ENCODE peak calls at places on chromosomes 13 and 19, in six cellular contexts. Z is activated CD4-positive, alpha-beta T cell treated with anti-CD3 and anti-CD28 coated beads, Interleukin-2, amount 50 U/mL, for 4 hours; T is neural progenitor cell; J is LHCN-M2; V is caudate nucleus; X is bronchial epithelial cell. R is an unnamed sample.

GRCh38 chr13:66117573-66117972 is 1112.6 kb downstream of the PCDH9 start:
- DNase-seq in X (no peak), Z (no peak), J (no peak), T (no peak), V (no peak), R (no peak)

GRCh38 chr19:39544201-39544903 is 4.4 kb upstream of the EID2 start:
- DNase-seq in Z (no peak), T (no peak), V (no peak), J (peak; percentile 28), X (peak; percentile 60), R (no peak)

GRCh38 chr19:7911509-7912143 is 3.0 kb upstream of the TGFBR3L start:
- DNase-seq in V (no peak), X (no peak), J (no peak), T (no peak), Z (no peak), R (no peak)

GRCh38 chr19:10863107-10863700 is 8.1 kb upstream of the CARM1 start:
- DNase-seq in V (no peak), X (peak; percentile 61), Z (no peak), T (no peak), J (peak; percentile 53), R (no peak)

GRCh38 chr13:112990783-112991182 is 21.8 kb downstream of the MCF2L start:
- DNase-seq in J (no peak), Z (no peak), V (no peak), T (peak; percentile 41), X (no peak), R (no peak)

GRCh38 chr13:44872751-44873150 is 116.5 kb downstream of the NUFIP1 start:
- DNase-seq in Z (no peak), V (no peak), T (no peak), J (no peak), X (no peak), R (no peak)

GRCh38 chr13:110681868-110682550 is 23.9 kb downstream of the CARS2 start:
- DNase-seq in T (no peak), Z (no peak), X (no peak), J (no peak), V (no peak), R (no peak)

GRCh38 chr19:27851543-27852060 is 1361.3 kb downstream of the UQCRFS1 start:
- DNase-seq in T (no peak), J (no peak), Z (no peak), X (no peak), V (no peak), R (no peak)

GRCh38 chr13:103386341-103386740 is 320.1 kb upstream of the SLC10A2 start:
- DNase-seq in J (no peak), T (no peak), V (no peak), X (peak; percentile 28), Z (no peak), R (no peak)

GRCh38 chr13:51827254-51827653 is 17.7 kb downstream of the TMEM272 start:
- DNase-seq in X (no peak), J (no peak), Z (no peak), T (no peak), V (no peak), R (no peak)

GRCh38 chr19:54145541-54146158 is 8.1 kb downstream of the CNOT3 start:
- DNase-seq in V (no peak), X (no peak), J (no peak), Z (no peak), T (no peak), R (no peak)

GRCh38 chr19:15404097-15404779 is 14.6 kb downstream of the AKAP8L start:
- DNase-seq in V (no peak), T (no peak), J (no peak), Z (no peak), X (no peak), R (no peak)

GRCh38 chr13:30529085-30529815 is 63.5 kb upstream of the HMGB1 start:
- DNase-seq in T (no peak), X (no peak), Z (no peak), J (peak; percentile 4), V (no peak), R (no peak)

GRCh38 chr19:49987159-49987698 is 26.3 kb upstream of the SIGLEC11 start:
- DNase-seq in J (peak; percentile 89), T (peak; percentile 99), X (peak; percentile 79), V (no peak), Z (peak; percentile 64), R (peak; percentile 76)

GRCh38 chr19:4967738-4968461 is 1.0 kb upstream of the KDM4B start:
- DNase-seq in Z (no peak), J (peak; percentile 76), X (no peak), T (peak; percentile 27), V (no peak), R (peak; percentile 76)

GRCh38 chr19:50932018-50932689 is 20.7 kb downstream of the KLK5 start:
- DNase-seq in J (no peak), Z (no peak), X (peak; percentile 98), V (no peak), T (no peak), R (no peak)

GRCh38 chr19:6632002-6632621 is 37.8 kb downstream of the TNFSF14 start:
- DNase-seq in T (peak; percentile 86), X (peak; percentile 71), Z (peak; percentile 75), V (peak; percentile 3), J (peak; percentile 63), R (peak; percentile 54)

GRCh38 chr13:100984349-100984748 is 309.8 kb upstream of the TMTC4 start:
- DNase-seq in T (no peak), J (no peak), Z (no peak), V (no peak), X (no peak), R (no peak)

GRCh38 chr19:13796301-13797057 is 1.2 kb downstream of the ZSWIM4 start:
- DNase-seq in J (peak; percentile 91), V (no peak), Z (no peak), X (peak; percentile 94), T (peak; percentile 66), R (peak; percentile 96)

GRCh38 chr13:102729560-102730275 is 34.9 kb upstream of the METTL21C start:
- DNase-seq in Z (no peak), J (peak; percentile 88), X (peak; percentile 94), V (no peak), T (no peak), R (peak; percentile 58)

GRCh38 chr13:110716235-110716505 is 2.7 kb downstream of the ING1 start:
- DNase-seq in T (peak; percentile 57), J (peak; percentile 21), Z (no peak), V (no peak), X (no peak), R (peak; percentile 20)

GRCh38 chr13:113489171-113489548 is 1.4 kb downstream of the DCUN1D2 start:
- DNase-seq in T (peak; percentile 63), X (no peak), J (no peak), Z (no peak), V (no peak), R (peak; percentile 5)

GRCh38 chr19:45524575-45525129 is 17.4 kb downstream of the VASP start:
- DNase-seq in V (peak; percentile 26), T (no peak), Z (no peak), J (no peak), X (no peak), R (no peak)

GRCh38 chr19:51564791-51565190 is 6.3 kb upstream of the ZNF175 start:
- DNase-seq in X (no peak), J (no peak), V (no peak), T (no peak), Z (no peak), R (no peak)

GRCh38 chr19:56601375-56601774 is 6.3 kb downstream of the ZNF71 start:
- DNase-seq in X (peak; percentile 23), Z (no peak), V (no peak), J (peak; percentile 46), T (no peak), R (peak; percentile 7)

GRCh38 chr13:41352935-41353801 is 42.1 kb downstream of the NAA16 start:
- DNase-seq in V (peak; percentile 1), T (peak; percentile 37), Z (peak; percentile 24), J (peak; percentile 85), X (peak; percentile 75), R (peak; percentile 63)

GRCh38 chr13:34145061-34145460 is 327.1 kb downstream of the RFC3 start:
- DNase-seq in J (no peak), Z (no peak), V (no peak), T (no peak), X (no peak), R (no peak)

GRCh38 chr19:16320987-16321386 is 3.6 kb upstream of the KLF2 start:
- DNase-seq in X (no peak), T (no peak), J (no peak), Z (no peak), V (no peak), R (no peak)

R was measured in HCEC 1CT.